ENCODE peak calls at places on chromosomes 13 and 19, in eight cellular contexts. One of them, this sample, is unnamed.
A peak's percentile ranks its signal among the peaks of the same experiment; 100 is the strongest.

GRCh38 chr19:54364775-54365257 is at the start of gene LAIR1:
- DNase-seq in mucosa of descending colon: peak; percentile 81
- DNase-seq in brain microvascular endothelial cell: no peak
- DNase-seq in cardiac muscle cell: no peak
- DNase-seq in uterus: no peak
- DNase-seq in tibial nerve: no peak
- DNase-seq in GM12865: no peak
- DNase-seq in fibroblast of pulmonary artery: no peak
- DNase-seq in this sample: no peak

GRCh38 chr19:1261863-1262686 is 7.1 kb upstream of the CIRBP start:
- DNase-seq in mucosa of descending colon: peak; percentile 96
- DNase-seq in brain microvascular endothelial cell: no peak
- DNase-seq in cardiac muscle cell: no peak
- DNase-seq in uterus: peak; percentile 89
- DNase-seq in tibial nerve: peak; percentile 41
- DNase-seq in GM12865: no peak
- DNase-seq in fibroblast of pulmonary artery: no peak
- DNase-seq in this sample: no peak

GRCh38 chr19:44548736-44549135 is 19.3 kb upstream of the CEACAM20 start:
- DNase-seq in mucosa of descending colon: no peak
- DNase-seq in brain microvascular endothelial cell: peak; percentile 34
- DNase-seq in cardiac muscle cell: no peak
- DNase-seq in uterus: no peak
- DNase-seq in tibial nerve: no peak
- DNase-seq in GM12865: no peak
- DNase-seq in fibroblast of pulmonary artery: peak; percentile 71
- DNase-seq in this sample: no peak

GRCh38 chr19:54155694-54156093 is 3.8 kb downstream of the LENG1 start:
- DNase-seq in mucosa of descending colon: no peak
- DNase-seq in brain microvascular endothelial cell: no peak
- DNase-seq in cardiac muscle cell: no peak
- DNase-seq in uterus: no peak
- DNase-seq in tibial nerve: no peak
- DNase-seq in GM12865: no peak
- DNase-seq in fibroblast of pulmonary artery: no peak
- DNase-seq in this sample: no peak

GRCh38 chr13:20772401-20773131 is 1.2 kb downstream of the EEF1AKMT1 start:
- DNase-seq in mucosa of descending colon: no peak
- DNase-seq in brain microvascular endothelial cell: no peak
- DNase-seq in cardiac muscle cell: no peak
- DNase-seq in uterus: no peak
- DNase-seq in tibial nerve: no peak
- DNase-seq in GM12865: no peak
- DNase-seq in fibroblast of pulmonary artery: peak; percentile 13
- DNase-seq in this sample: no peak

GRCh38 chr13:92270990-92271389 is 872.6 kb downstream of the GPC5 start:
- DNase-seq in mucosa of descending colon: no peak
- DNase-seq in brain microvascular endothelial cell: no peak
- DNase-seq in cardiac muscle cell: no peak
- DNase-seq in uterus: no peak
- DNase-seq in tibial nerve: no peak
- DNase-seq in GM12865: no peak
- DNase-seq in fibroblast of pulmonary artery: peak; percentile 26
- DNase-seq in this sample: no peak

GRCh38 chr19:40006273-40006691 is 9.4 kb downstream of the ZNF546 start:
- DNase-seq in mucosa of descending colon: no peak
- DNase-seq in brain microvascular endothelial cell: peak; percentile 94
- DNase-seq in cardiac muscle cell: no peak
- DNase-seq in uterus: no peak
- DNase-seq in tibial nerve: no peak
- DNase-seq in GM12865: no peak
- DNase-seq in fibroblast of pulmonary artery: peak; percentile 84
- DNase-seq in this sample: peak; percentile 95

GRCh38 chr13:112688560-112689497 is 1.0 kb upstream of the ATP11A start:
- DNase-seq in mucosa of descending colon: no peak
- DNase-seq in brain microvascular endothelial cell: no peak
- DNase-seq in cardiac muscle cell: peak; percentile 62
- DNase-seq in uterus: no peak
- DNase-seq in tibial nerve: no peak
- DNase-seq in GM12865: peak; percentile 60
- DNase-seq in fibroblast of pulmonary artery: peak; percentile 6
- DNase-seq in this sample: peak; percentile 13

GRCh38 chr13:87208636-87209035 is 462.5 kb upstream of the SLITRK5 start:
- DNase-seq in mucosa of descending colon: no peak
- DNase-seq in brain microvascular endothelial cell: no peak
- DNase-seq in cardiac muscle cell: no peak
- DNase-seq in uterus: no peak
- DNase-seq in tibial nerve: no peak
- DNase-seq in GM12865: no peak
- DNase-seq in fibroblast of pulmonary artery: no peak
- DNase-seq in this sample: no peak

GRCh38 chr13:21234537-21234936 is 58.1 kb downstream of the MRPL57 start:
- DNase-seq in mucosa of descending colon: no peak
- DNase-seq in brain microvascular endothelial cell: no peak
- DNase-seq in cardiac muscle cell: no peak
- DNase-seq in uterus: no peak
- DNase-seq in tibial nerve: no peak
- DNase-seq in GM12865: no peak
- DNase-seq in fibroblast of pulmonary artery: no peak
- DNase-seq in this sample: no peak

GRCh38 chr13:98860491-98860890 is 108.0 kb upstream of the SLC15A1 start:
- DNase-seq in mucosa of descending colon: no peak
- DNase-seq in brain microvascular endothelial cell: no peak
- DNase-seq in cardiac muscle cell: no peak
- DNase-seq in uterus: no peak
- DNase-seq in tibial nerve: no peak
- DNase-seq in GM12865: no peak
- DNase-seq in fibroblast of pulmonary artery: no peak
- DNase-seq in this sample: no peak

GRCh38 chr13:108917581-108917980 is 288.2 kb downstream of the MYO16 start:
- DNase-seq in mucosa of descending colon: no peak
- DNase-seq in brain microvascular endothelial cell: peak; percentile 43
- DNase-seq in cardiac muscle cell: no peak
- DNase-seq in uterus: no peak
- DNase-seq in tibial nerve: no peak
- DNase-seq in GM12865: no peak
- DNase-seq in fibroblast of pulmonary artery: peak; percentile 49
- DNase-seq in this sample: no peak

GRCh38 chr13:112103971-112104872 is 37.3 kb downstream of the SOX1 start:
- DNase-seq in mucosa of descending colon: peak; percentile 43
- DNase-seq in brain microvascular endothelial cell: no peak
- DNase-seq in cardiac muscle cell: peak; percentile 29
- DNase-seq in uterus: no peak
- DNase-seq in tibial nerve: no peak
- DNase-seq in GM12865: no peak
- DNase-seq in fibroblast of pulmonary artery: no peak
- DNase-seq in this sample: no peak

GRCh38 chr13:30034448-30034795 is 184.0 kb upstream of the UBL3 start:
- DNase-seq in mucosa of descending colon: no peak
- DNase-seq in brain microvascular endothelial cell: no peak
- DNase-seq in cardiac muscle cell: no peak
- DNase-seq in uterus: no peak
- DNase-seq in tibial nerve: no peak
- DNase-seq in GM12865: no peak
- DNase-seq in fibroblast of pulmonary artery: peak; percentile 7
- DNase-seq in this sample: no peak

GRCh38 chr13:80040219-80040976 is 300.5 kb downstream of the SPRY2 start:
- DNase-seq in mucosa of descending colon: no peak
- DNase-seq in brain microvascular endothelial cell: peak; percentile 95
- DNase-seq in cardiac muscle cell: no peak
- DNase-seq in uterus: no peak
- DNase-seq in tibial nerve: no peak
- DNase-seq in GM12865: no peak
- DNase-seq in fibroblast of pulmonary artery: peak; percentile 94
- DNase-seq in this sample: peak; percentile 91

GRCh38 chr19:8306235-8307054 is 1.7 kb downstream of the CD320 start:
- DNase-seq in mucosa of descending colon: peak; percentile 69
- DNase-seq in brain microvascular endothelial cell: no peak
- DNase-seq in cardiac muscle cell: no peak
- DNase-seq in uterus: peak; percentile 13
- DNase-seq in tibial nerve: no peak
- DNase-seq in GM12865: no peak
- DNase-seq in fibroblast of pulmonary artery: no peak
- DNase-seq in this sample: no peak

GRCh38 chr19:44728178-44728577 is 20.3 kb upstream of the BCL3 start:
- DNase-seq in mucosa of descending colon: no peak
- DNase-seq in brain microvascular endothelial cell: no peak
- DNase-seq in cardiac muscle cell: no peak
- DNase-seq in uterus: no peak
- DNase-seq in tibial nerve: no peak
- DNase-seq in GM12865: no peak
- DNase-seq in fibroblast of pulmonary artery: no peak
- DNase-seq in this sample: no peak

GRCh38 chr19:17441241-17442135 is 7.0 kb downstream of the TMEM221 start:
- DNase-seq in mucosa of descending colon: no peak
- DNase-seq in brain microvascular endothelial cell: no peak
- DNase-seq in cardiac muscle cell: peak; percentile 22
- DNase-seq in uterus: no peak
- DNase-seq in tibial nerve: no peak
- DNase-seq in GM12865: peak; percentile 32
- DNase-seq in fibroblast of pulmonary artery: peak; percentile 68
- DNase-seq in this sample: peak; percentile 28

DNA sequence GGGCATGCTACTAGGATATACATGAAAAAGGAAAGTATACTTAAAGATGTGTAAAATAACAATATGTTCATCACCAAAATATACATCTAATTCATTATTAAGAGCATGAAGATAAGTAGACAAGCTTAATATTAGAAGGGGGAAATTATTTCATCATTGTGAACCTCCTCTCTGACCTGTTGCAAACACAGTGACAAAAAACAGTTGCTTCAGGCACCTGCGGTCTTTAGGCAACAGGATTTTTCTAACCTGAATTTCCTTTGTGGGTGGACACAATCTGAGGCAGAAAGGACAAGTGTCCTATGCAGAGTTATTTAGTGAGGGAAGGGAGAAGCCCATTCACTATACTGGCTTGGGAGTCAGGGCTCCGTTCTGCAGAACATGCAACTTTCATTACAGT is 6.3 kb downstream of the FREM2 start:
- DNase-seq in mucosa of descending colon: no peak
- DNase-seq in brain microvascular endothelial cell: no peak
- DNase-seq in cardiac muscle cell: no peak
- DNase-seq in uterus: no peak
- DNase-seq in tibial nerve: no peak
- DNase-seq in GM12865: no peak
- DNase-seq in fibroblast of pulmonary artery: no peak
- DNase-seq in this sample: no peak
- H3K4me3 ChIP-seq in mucosa of descending colon: no peak overlapping the region
- H3K4me3 ChIP-seq in brain microvascular endothelial cell: no peak overlapping the region
- H3K4me3 ChIP-seq in cardiac muscle cell: no peak overlapping the region
- H3K4me3 ChIP-seq in uterus: no peak overlapping the region
- H3K4me3 ChIP-seq in tibial nerve: no peak overlapping the region
- H3K4me3 ChIP-seq in GM12865: no peak overlapping the region
- H3K4me3 ChIP-seq in fibroblast of pulmonary artery: no peak overlapping the region
- H3K4me3 ChIP-seq in this sample: no peak overlapping the region

GRCh38 chr13:102089722-102090121 is 312.1 kb downstream of the FGF14 start:
- DNase-seq in mucosa of descending colon: no peak
- DNase-seq in brain microvascular endothelial cell: no peak
- DNase-seq in cardiac muscle cell: no peak
- DNase-seq in uterus: no peak
- DNase-seq in tibial nerve: no peak
- DNase-seq in GM12865: no peak
- DNase-seq in fibroblast of pulmonary artery: no peak
- DNase-seq in this sample: no peak

GRCh38 chr13:102089177-102089576 is 312.7 kb downstream of the FGF14 start:
- DNase-seq in mucosa of descending colon: no peak
- DNase-seq in brain microvascular endothelial cell: no peak
- DNase-seq in cardiac muscle cell: peak; percentile 7
- DNase-seq in uterus: no peak
- DNase-seq in tibial nerve: no peak
- DNase-seq in GM12865: no peak
- DNase-seq in fibroblast of pulmonary artery: no peak
- DNase-seq in this sample: no peak

GRCh38 chr13:102090532-102090931 is 311.3 kb downstream of the FGF14 start:
- DNase-seq in mucosa of descending colon: no peak
- DNase-seq in brain microvascular endothelial cell: no peak
- DNase-seq in cardiac muscle cell: no peak
- DNase-seq in uterus: no peak
- DNase-seq in tibial nerve: no peak
- DNase-seq in GM12865: no peak
- DNase-seq in fibroblast of pulmonary artery: no peak
- DNase-seq in this sample: no peak

DNA sequence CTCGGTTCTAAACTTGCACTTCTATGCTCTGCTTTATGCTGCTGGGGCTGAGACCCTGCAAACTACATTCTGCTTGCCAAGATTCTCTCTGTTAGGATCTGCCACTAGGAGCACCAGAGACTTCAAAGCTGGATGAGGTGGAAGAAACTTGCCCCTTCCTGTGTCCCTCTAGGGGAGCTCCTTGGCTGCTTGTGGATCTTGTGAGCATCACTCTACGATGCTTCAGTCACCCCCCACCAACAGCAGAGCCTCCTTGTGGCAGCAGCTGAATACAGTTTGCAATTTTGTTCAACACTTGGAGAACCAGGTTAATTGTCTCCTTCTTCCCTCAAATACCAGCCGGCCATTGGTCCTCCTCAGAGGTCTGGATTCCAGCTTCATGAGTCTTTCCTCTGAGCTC is 310.6 kb downstream of the FGF14 start:
- DNase-seq in mucosa of descending colon: no peak
- DNase-seq in brain microvascular endothelial cell: peak; percentile 7
- DNase-seq in cardiac muscle cell: peak; percentile 1
- DNase-seq in uterus: no peak
- DNase-seq in tibial nerve: no peak
- DNase-seq in GM12865: peak; percentile 7
- DNase-seq in fibroblast of pulmonary artery: no peak
- DNase-seq in this sample: no peak
- TF ChIP-seq CTCF in mucosa of descending colon: no peak
- TF ChIP-seq CTCF in brain microvascular endothelial cell: peak; percentile 50
- TF ChIP-seq CTCF in cardiac muscle cell: no peak
- TF ChIP-seq CTCF in uterus: no peak
- TF ChIP-seq CTCF in tibial nerve: no peak
- TF ChIP-seq CTCF in GM12865: no peak
- TF ChIP-seq CTCF in fibroblast of pulmonary artery: no peak
- TF ChIP-seq CTCF in this sample: no peak

DNA sequence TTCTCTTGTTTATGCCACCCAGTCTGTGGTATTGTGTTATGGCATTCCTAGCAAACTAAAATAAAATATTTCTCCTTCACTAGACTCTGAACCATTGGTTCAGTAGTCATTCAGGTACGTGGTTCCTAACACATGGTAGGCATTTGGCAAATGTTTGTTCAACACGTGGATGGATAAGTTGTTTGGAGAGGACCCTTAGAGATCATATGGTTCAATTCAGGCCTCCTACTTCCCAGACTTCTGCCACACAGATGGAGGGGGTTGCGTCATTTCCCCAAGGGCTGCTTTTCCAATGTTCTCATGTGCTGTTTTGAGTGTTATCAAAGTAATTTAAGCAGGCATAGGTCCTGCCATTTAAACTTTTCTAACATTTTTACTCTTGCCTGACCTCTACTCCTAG is 6.7 kb downstream of the CXCL17 start:
- DNase-seq in mucosa of descending colon: no peak
- DNase-seq in brain microvascular endothelial cell: no peak
- DNase-seq in cardiac muscle cell: no peak
- DNase-seq in uterus: no peak
- DNase-seq in tibial nerve: peak; percentile 35
- DNase-seq in GM12865: no peak
- DNase-seq in fibroblast of pulmonary artery: no peak
- DNase-seq in this sample: no peak
- H3K4me3 ChIP-seq in mucosa of descending colon: no peak overlapping the region
- H3K4me3 ChIP-seq in brain microvascular endothelial cell: no peak overlapping the region
- H3K4me3 ChIP-seq in cardiac muscle cell: no peak overlapping the region
- H3K4me3 ChIP-seq in uterus: no peak overlapping the region
- H3K4me3 ChIP-seq in tibial nerve: no peak overlapping the region
- H3K4me3 ChIP-seq in GM12865: no peak overlapping the region
- H3K4me3 ChIP-seq in fibroblast of pulmonary artery: no peak overlapping the region
- H3K4me3 ChIP-seq in this sample: no peak overlapping the region

GRCh38 chr13:35475131-35475959 is 1.1 kb downstream of the MAB21L1 start:
- DNase-seq in mucosa of descending colon: no peak
- DNase-seq in brain microvascular endothelial cell: peak; percentile 7
- DNase-seq in cardiac muscle cell: peak; percentile 39
- DNase-seq in uterus: no peak
- DNase-seq in tibial nerve: peak; percentile 52
- DNase-seq in GM12865: peak; percentile 44
- DNase-seq in fibroblast of pulmonary artery: peak; percentile 14
- DNase-seq in this sample: peak; percentile 28
- TF ChIP-seq CTCF in mucosa of descending colon: no peak
- TF ChIP-seq CTCF in brain microvascular endothelial cell: no peak
- TF ChIP-seq CTCF in cardiac muscle cell: no peak
- TF ChIP-seq CTCF in uterus: no peak
- TF ChIP-seq CTCF in tibial nerve: no peak
- TF ChIP-seq CTCF in GM12865: no peak
- TF ChIP-seq CTCF in fibroblast of pulmonary artery: no peak
- TF ChIP-seq CTCF in this sample: no peak

This sample was measured in endothelial cell of umbilical vein.